ENCODE peak calls at places on chromosomes 2 and 18, in eight cellular contexts. N, S, V, Z, P, J, X and F are unnamed samples. For H3K36me3, the result is how much of the 10 kb centered on the place peaks cover.

GRCh38 chr2:156405586-156405985 is 30.6 kb upstream of the GPD2 start:
- DNase-seq in S (no peak), N (peak), P (no peak), J (no peak), X (peak), V (no peak), Z (no peak), F (peak)

GRCh38 chr18:4444306-4444705 is 10.8 kb downstream of the DLGAP1 start:
- DNase-seq in P (no peak), J (no peak), X (no peak), V (no peak), Z (no peak), S (no peak), N (no peak), F (no peak)

GRCh38 chr2:118588826-118589225 is 258.6 kb downstream of the EN1 start:
- DNase-seq in N (no peak), X (no peak), J (no peak), V (no peak), Z (no peak), P (no peak), S (no peak), F (no peak)

GRCh38 chr2:236968101-236968886 is 117.4 kb upstream of the COPS8 start:
- DNase-seq in Z (peak), N (no peak), X (no peak), J (peak), S (no peak), V (no peak), P (peak), F (no peak)

GRCh38 chr2:218024871-218025270 is 22.1 kb upstream of the TNS1 start:
- DNase-seq in X (no peak), S (peak), N (peak), V (no peak), Z (peak), J (peak), P (no peak), F (no peak)

GRCh38 chr2:213216461-213216860 is 65.0 kb upstream of the IKZF2 start:
- DNase-seq in Z (no peak), S (no peak), P (no peak), N (no peak), V (no peak), J (no peak), X (peak), F (no peak)

GRCh38 chr18:48321586-48321985 is 87.6 kb downstream of the ZBTB7C start:
- DNase-seq in S (no peak), P (no peak), J (no peak), V (no peak), X (no peak), N (no peak), Z (no peak), F (no peak)

GRCh38 chr2:240920783-240921231 is 14.7 kb downstream of the CROCC2 start:
- DNase-seq in X (no peak), P (peak), Z (peak), V (peak), J (no peak), N (peak), S (peak), F (peak)

GRCh38 chr2:182650704-182651103 is 65.4 kb upstream of the DNAJC10 start:
- DNase-seq in S (no peak), X (peak), Z (no peak), V (no peak), P (no peak), J (no peak), N (no peak), F (no peak)

GRCh38 chr2:185012643-185013042 is 414.3 kb downstream of the ZNF804A start:
- DNase-seq in J (no peak), N (no peak), V (no peak), S (no peak), Z (no peak), X (peak), P (no peak), F (no peak)

GRCh38 chr18:9422816-9423519 is 52.3 kb upstream of the RALBP1 start:
- DNase-seq in P (peak), S (no peak), N (no peak), J (no peak), Z (peak), V (no peak), X (no peak), F (no peak)

GRCh38 chr2:199278099-199278498 is 179.6 kb downstream of the SATB2 start:
- DNase-seq in N (no peak), J (no peak), X (no peak), Z (no peak), P (no peak), S (no peak), V (no peak), F (no peak)

GRCh38 chr2:209965723-209966122 is 36.7 kb upstream of the RPE start:
- DNase-seq in Z (no peak), J (no peak), N (no peak), V (no peak), X (no peak), S (no peak), P (no peak), F (no peak)

GRCh38 chr2:68643011-68643873 is at the start of gene PROKR1:
- DNase-seq in Z (peak), J (no peak), S (no peak), P (peak), X (peak), N (peak), V (peak), F (peak)

GRCh38 chr2:118755362-118755761 is 92.1 kb downstream of the EN1 start:
- DNase-seq in V (no peak), N (no peak), P (no peak), J (no peak), X (no peak), S (no peak), Z (no peak), F (no peak)

GRCh38 chr2:218879881-218880748 is 537 bp upstream of the WNT10A start:
- DNase-seq in N (peak), J (peak), Z (peak), X (no peak), S (no peak), P (peak), V (no peak), F (peak)

GRCh38 chr2:190781604-190782198 is 98.9 kb upstream of the GLS start:
- DNase-seq in X (peak), J (peak), P (peak), Z (peak), N (no peak), V (peak), S (peak), F (no peak)

GRCh38 chr2:103289101-103289725 is 527.4 kb downstream of the TMEM182 start:
- DNase-seq in Z (no peak), P (no peak), S (no peak), X (peak), J (no peak), N (no peak), V (no peak), F (no peak)

GRCh38 chr18:21167641-21168372 is 56.2 kb upstream of the ROCK1 start:
- DNase-seq in X (no peak), Z (peak), N (no peak), S (no peak), V (no peak), P (peak), J (no peak), F (no peak)

GRCh38 chr2:73984203-73984921 is at the start of gene TET3:
- DNase-seq in S (peak), Z (peak), V (peak), N (peak), X (no peak), P (peak), J (peak), F (peak)

GRCh38 chr2:230692760-230693159 is 19.9 kb upstream of the CAB39 start:
- DNase-seq in V (no peak), N (no peak), S (no peak), Z (no peak), P (no peak), X (no peak), J (no peak), F (no peak)

GRCh38 chr2:55146266-55146665 is 85.8 kb downstream of the CLHC1 start:
- DNase-seq in J (no peak), Z (no peak), S (no peak), V (no peak), P (no peak), X (no peak), N (no peak), F (no peak)

GRCh38 chr2:119192893-119193292 is 30.7 kb upstream of the STEAP3 start:
- DNase-seq in S (no peak), X (no peak), V (no peak), N (no peak), P (no peak), J (no peak), Z (no peak), F (no peak)

GRCh38 chr2:17539993-17540812 is at the start of gene VSNL1:
- DNase-seq in S (peak), X (peak), P (peak), Z (peak), J (no peak), V (peak), N (peak), F (peak)

GRCh38 chr2:68359889-68360288 is 5.2 kb upstream of the PLEK start:
- DNase-seq in N (no peak), Z (no peak), X (no peak), P (no peak), V (no peak), J (no peak), S (no peak), F (no peak)

GRCh38 chr2:110659248-110659647 is 18.6 kb downstream of the BUB1 start:
- DNase-seq in Z (no peak), X (no peak), J (no peak), S (no peak), P (no peak), V (no peak), N (no peak), F (no peak)

GRCh38 chr18:50441518-50441917 is 66.7 kb downstream of the SKA1 start:
- DNase-seq in S (no peak), Z (no peak), X (peak), J (no peak), P (no peak), V (no peak), N (no peak), F (no peak)

GRCh38 chr2:241672243-241673188 is 14.1 kb downstream of the DTYMK start:
- DNase-seq in S (no peak), J (no peak), V (no peak), N (no peak), X (no peak), Z (no peak), P (no peak), F (no peak)

GRCh38 chr2:20608666-20609348 is 42.1 kb downstream of the HS1BP3 start:
- DNase-seq in V (no peak), X (no peak), P (no peak), Z (no peak), S (no peak), N (no peak), J (no peak), F (peak)

GRCh38 chr2:105357122-105357521 is 19.8 kb downstream of the C2orf49 start:
- DNase-seq in N (no peak), X (no peak), P (no peak), J (no peak), S (no peak), V (no peak), Z (no peak), F (no peak)

GRCh38 chr2:105361132-105361889 is 24.0 kb downstream of the C2orf49 start:
- DNase-seq in X (no peak), Z (no peak), V (no peak), S (no peak), P (no peak), N (no peak), J (peak), F (no peak)

GRCh38 chr2:105363192-105363591 is 25.9 kb downstream of the C2orf49 start:
- DNase-seq in J (no peak), Z (no peak), N (no peak), P (no peak), S (no peak), X (no peak), V (no peak), F (no peak)

GRCh38 chr2:105364436-105365139 is 27.2 kb downstream of the C2orf49 start:
- DNase-seq in Z (no peak), J (no peak), P (no peak), S (no peak), X (no peak), V (no peak), N (no peak), F (no peak)

DNA sequence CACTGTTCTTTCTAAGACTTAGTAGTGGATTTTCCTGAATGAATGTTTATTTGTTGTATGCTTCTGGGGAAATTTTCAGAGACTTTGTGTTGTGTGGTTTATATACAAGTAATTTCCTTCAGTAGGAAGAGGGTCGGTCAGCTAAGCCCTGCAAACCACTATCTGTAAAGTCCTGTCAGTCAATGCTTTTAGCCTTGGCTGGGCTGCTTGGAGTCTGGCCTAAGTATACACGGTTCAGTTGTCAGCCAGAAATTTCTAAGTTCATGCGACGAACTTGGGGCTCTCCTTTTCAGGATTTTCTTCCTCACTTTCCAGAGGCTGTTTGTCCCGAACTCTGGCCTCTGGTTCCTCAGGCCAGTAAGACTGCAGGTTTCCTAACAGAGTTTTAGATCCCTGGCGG is 21.3 kb downstream of the C2orf49 start:
- DNase-seq in V (no peak), J (no peak), P (no peak), S (no peak), X (peak), N (no peak), Z (no peak), F (no peak)
- H3K36me3 ChIP-seq in V (under half), J (under half), P (under half), S (under half), X (half or more), N (half or more), Z (under half), F (half or more)

GRCh38 chr2:1713156-1713838 is 31.0 kb downstream of the PXDN start:
- DNase-seq in V (no peak), X (no peak), S (no peak), Z (no peak), N (no peak), P (no peak), J (no peak), F (no peak)
- TF ChIP-seq CTCF in V (no peak), X (no peak), S (no peak), Z (no peak), N (no peak), P (no peak), J (no peak), F (no peak)

DNA sequence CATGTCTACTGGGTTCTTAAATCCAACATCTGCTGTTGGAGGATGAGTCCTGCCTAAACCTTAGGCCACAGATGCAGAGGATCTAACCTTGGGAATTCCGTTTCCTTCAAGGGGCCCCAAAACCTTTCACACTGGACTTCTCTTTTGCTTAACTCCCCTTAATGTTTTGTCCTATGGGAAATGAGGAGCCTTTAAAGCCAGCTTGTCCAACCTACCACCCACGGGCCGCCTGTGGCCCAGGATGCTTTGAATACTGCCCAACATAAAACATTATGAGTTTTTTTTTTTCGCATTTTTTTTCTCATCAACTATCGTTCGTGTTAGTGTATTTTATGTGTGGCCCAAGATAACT is 157.2 kb upstream of the SLC1A4 start:
- DNase-seq in S (no peak), X (no peak), Z (no peak), N (no peak), P (no peak), J (no peak), V (no peak), F (no peak)
- H3K27ac ChIP-seq in S (no peak), X (no peak), Z (peak), N (peak), P (peak), J (no peak), V (peak), F (peak)

GRCh38 chr2:187422277-187422676 is 25.8 kb downstream of the CALCRL start:
- DNase-seq in N (no peak), J (no peak), V (no peak), S (no peak), Z (no peak), X (peak), P (no peak), F (no peak)

GRCh38 chr2:187429989-187430388 is 18.1 kb downstream of the CALCRL start:
- DNase-seq in J (no peak), N (no peak), P (no peak), Z (no peak), V (no peak), S (no peak), X (peak), F (no peak)

DNA sequence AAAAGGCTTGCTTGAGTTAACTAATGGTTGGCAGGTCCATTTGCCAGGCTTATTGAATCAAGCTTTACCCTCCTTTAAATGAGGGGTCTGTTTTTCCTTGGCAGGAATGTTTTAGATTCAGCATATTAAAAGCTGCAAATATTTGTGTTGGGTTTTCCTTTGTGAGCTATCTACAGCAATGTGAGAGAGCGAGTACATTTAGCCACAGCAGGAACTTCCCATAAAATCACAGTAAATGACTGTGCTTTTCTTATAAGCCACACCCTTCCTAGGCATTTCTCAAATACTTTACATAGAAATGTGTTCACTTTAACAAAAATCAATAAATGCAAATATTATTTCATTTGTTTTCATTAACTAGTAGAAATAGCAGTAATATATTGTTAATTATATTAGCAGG is 23.9 kb downstream of the CALCRL start:
- DNase-seq in J (no peak), N (no peak), P (no peak), X (no peak), Z (no peak), V (no peak), S (no peak), F (no peak)
- H3K36me3 ChIP-seq in J (under half), N (under half), P (under half), X (under half), Z (under half), V (under half), S (under half), F (under half)

GRCh38 chr2:164655750-164656149 is 34.5 kb upstream of the GRB14 start:
- DNase-seq in P (no peak), X (peak), J (no peak), N (no peak), S (no peak), V (no peak), Z (no peak), F (no peak)
- TF ChIP-seq CTCF in P (no peak), X (no peak), J (no peak), N (no peak), S (no peak), V (no peak), Z (no peak), F (no peak)

GRCh38 chr2:46748121-46748520 is 167.5 kb downstream of the MCFD2 start:
- DNase-seq in N (no peak), X (no peak), P (no peak), J (no peak), Z (no peak), S (no peak), V (no peak), F (no peak)

GRCh38 chr2:46749042-46749461 is 166.6 kb downstream of the MCFD2 start:
- DNase-seq in P (no peak), N (no peak), V (no peak), Z (no peak), S (no peak), J (no peak), X (peak), F (no peak)

GRCh38 chr2:46743021-46743420 is 172.6 kb downstream of the MCFD2 start:
- DNase-seq in V (no peak), X (no peak), P (no peak), J (no peak), S (no peak), Z (no peak), N (no peak), F (no peak)

GRCh38 chr2:46751897-46752296 is 163.7 kb downstream of the MCFD2 start:
- DNase-seq in S (no peak), N (no peak), J (no peak), Z (no peak), P (no peak), X (no peak), V (no peak), F (no peak)

DNA sequence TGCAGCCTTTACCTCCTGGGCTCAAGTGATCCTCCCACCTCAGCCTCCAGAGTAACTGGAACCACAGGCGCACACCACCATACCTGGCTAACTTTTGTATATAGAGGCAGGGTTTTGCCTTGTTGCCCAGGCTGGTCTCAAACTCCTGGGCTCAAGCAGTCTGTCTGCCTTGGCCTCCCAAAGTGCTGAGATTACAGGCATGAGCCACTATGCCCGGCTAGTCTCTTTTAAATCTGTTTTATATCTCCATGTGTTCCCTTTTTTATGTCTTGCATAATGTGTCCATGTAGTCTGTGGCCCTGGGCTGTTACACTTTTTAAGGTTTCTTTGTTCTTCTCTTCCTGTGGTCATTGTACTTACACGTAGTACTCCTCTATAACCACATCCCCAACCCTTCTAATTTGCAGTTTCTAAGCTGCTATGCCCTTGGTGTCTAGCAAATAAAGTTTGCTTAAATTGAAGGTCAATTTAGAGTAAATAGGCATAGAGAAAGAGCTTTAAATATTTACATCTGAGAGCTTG is 168.2 kb downstream of the MCFD2 start:
- DNase-seq in J (no peak), X (peak), N (no peak), V (no peak), Z (no peak), S (no peak), P (no peak), F (no peak)
- H3K27ac ChIP-seq in J (no peak), X (no peak), N (no peak), V (no peak), Z (peak), S (no peak), P (peak), F (no peak)

DNA sequence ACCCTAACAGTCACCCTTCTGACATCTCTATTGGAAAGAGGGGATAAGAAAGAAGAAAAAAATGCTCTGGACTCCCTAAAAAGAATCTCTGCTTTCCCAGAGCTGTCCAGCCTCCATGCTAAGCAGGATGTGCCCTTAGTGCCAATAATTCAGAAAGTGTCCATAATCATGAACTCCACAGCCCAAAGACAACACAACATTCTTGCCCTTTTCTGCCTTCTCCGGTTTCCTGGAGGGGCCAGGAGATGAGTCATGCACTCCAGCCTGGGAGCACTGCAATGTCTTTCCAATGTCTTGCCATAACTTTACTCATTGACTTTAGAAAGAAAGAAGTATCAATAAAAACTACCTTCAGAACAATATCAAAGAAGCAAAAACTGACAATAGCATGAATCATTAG is 44.0 kb downstream of the KLF7 start:
- DNase-seq in N (no peak), Z (no peak), X (peak), V (no peak), S (no peak), P (no peak), J (no peak), F (no peak)
- H3K36me3 ChIP-seq in N (under half), Z (under half), X (under half), V (under half), S (under half), P (under half), J (under half), F (under half)

GRCh38 chr2:146523218-146523617 is 1321.6 kb upstream of the ACVR2A start:
- DNase-seq in J (no peak), X (peak), S (no peak), Z (no peak), V (no peak), P (no peak), N (no peak), F (no peak)
- TF ChIP-seq CTCF in J (no peak), X (peak), S (no peak), Z (no peak), V (no peak), P (no peak), N (no peak), F (peak)

GRCh38 chr2:233479616-233480489 is 86.7 kb downstream of the USP40 start:
- DNase-seq in X (no peak), J (no peak), Z (no peak), P (no peak), S (no peak), V (no peak), N (no peak), F (no peak)
- H3K27ac ChIP-seq in X (no peak), J (no peak), Z (peak), P (no peak), S (no peak), V (no peak), N (no peak), F (peak)